ENCODE peak calls at places on chromosomes 2 and 18, in five cellular contexts. B is HEK293T; R is cardiac fibroblast; Z is activated naive CD8-positive, alpha-beta T cell treated with anti-CD3 and anti-CD28 coated beads, Interleukin-2, amount 50 U/mL, for 24 hours; U is left lung. N is an unnamed sample.

GRCh38 chr18:57154389-57154788 is 7.5 kb downstream of the BOD1L2 start:
- DNase-seq in B (no peak), R (no peak), Z (no peak), U (no peak), N (no peak)

GRCh38 chr2:99481941-99482340 is 7.9 kb downstream of the REV1 start:
- DNase-seq in B (peak; percentile 60), R (peak; percentile 14), Z (no peak), U (no peak), N (no peak)

GRCh38 chr2:241873081-241873802 is 3.7 kb downstream of the RTP5 start:
- DNase-seq in B (no peak), R (no peak), Z (no peak), U (no peak), N (no peak)

GRCh38 chr2:232568161-232568560 is 17.7 kb downstream of the EIF4E2 start:
- DNase-seq in B (no peak), R (peak; percentile 70), Z (no peak), U (no peak), N (no peak)

GRCh38 chr2:165610591-165611029 is 141.1 kb downstream of the CSRNP3 start:
- DNase-seq in B (peak; percentile 14), R (no peak), Z (no peak), U (no peak), N (no peak)

GRCh38 chr2:13480057-13480456 is 763.3 kb downstream of the TRIB2 start:
- DNase-seq in B (no peak), R (no peak), Z (no peak), U (no peak), N (no peak)

GRCh38 chr2:197205590-197206215 is 104.9 kb downstream of the ANKRD44 start:
- DNase-seq in B (no peak), R (no peak), Z (peak; percentile 58), U (no peak), N (no peak)

GRCh38 chr18:65788373-65788772 is 37.6 kb downstream of the CDH7 start:
- DNase-seq in B (peak; percentile 4), R (no peak), Z (no peak), U (no peak), N (peak; percentile 23)

GRCh38 chr2:150076281-150076680 is 411.2 kb downstream of the RND3 start:
- DNase-seq in B (no peak), R (peak; percentile 41), Z (no peak), U (no peak), N (no peak)

GRCh38 chr2:174959787-174960186 is 45.4 kb downstream of the CHN1 start:
- DNase-seq in B (no peak), R (peak; percentile 7), Z (no peak), U (no peak), N (peak; percentile 25)

GRCh38 chr18:21955757-21956652 is 213.4 kb upstream of the GATA6 start:
- DNase-seq in B (peak; percentile 86), R (peak; percentile 76), Z (peak; percentile 81), U (peak; percentile 73), N (peak; percentile 93)

GRCh38 chr2:200300650-200301314 is 5.7 kb upstream of the SPATS2L start:
- DNase-seq in B (no peak), R (peak; percentile 68), Z (no peak), U (no peak), N (no peak)

GRCh38 chr2:218826791-218827190 is 4.8 kb downstream of the PRKAG3 start:
- DNase-seq in B (no peak), R (no peak), Z (no peak), U (no peak), N (no peak)

GRCh38 chr2:162065767-162066166 is 8.2 kb downstream of the DPP4 start:
- DNase-seq in B (no peak), R (no peak), Z (no peak), U (no peak), N (no peak)

GRCh38 chr2:160871096-160871495 is 289.1 kb upstream of the TANK start:
- DNase-seq in B (no peak), R (peak; percentile 61), Z (no peak), U (no peak), N (no peak)

GRCh38 chr2:204608261-204608660 is 63.0 kb downstream of the PARD3B start:
- DNase-seq in B (no peak), R (peak; percentile 40), Z (no peak), U (peak; percentile 28), N (no peak)

GRCh38 chr2:86225581-86225980 is 26.3 kb downstream of the MRPL35 start:
- DNase-seq in B (no peak), R (peak; percentile 11), Z (peak; percentile 51), U (peak; percentile 45), N (no peak)

GRCh38 chr2:180571559-180571958 is 408.8 kb upstream of the UBE2E3 start:
- DNase-seq in B (no peak), R (peak; percentile 48), Z (no peak), U (no peak), N (no peak)

GRCh38 chr2:158828378-158829136 is 33.4 kb downstream of the DAPL1 start:
- DNase-seq in B (no peak), R (peak; percentile 67), Z (no peak), U (no peak), N (no peak)

GRCh38 chr2:5932556-5933469 is 240.6 kb downstream of the SOX11 start:
- DNase-seq in B (no peak), R (no peak), Z (no peak), U (no peak), N (no peak)

GRCh38 chr2:110702514-110702913 is 24.7 kb upstream of the BUB1 start:
- DNase-seq in B (no peak), R (no peak), Z (no peak), U (no peak), N (no peak)

GRCh38 chr2:178891265-178891958 is 84.2 kb upstream of the TTN start:
- DNase-seq in B (peak; percentile 60), R (peak; percentile 83), Z (peak; percentile 66), U (no peak), N (peak; percentile 60)

GRCh38 chr2:183037281-183037659 is 987 bp downstream of the NCKAP1 start:
- DNase-seq in B (no peak), R (peak; percentile 41), Z (no peak), U (no peak), N (no peak)

GRCh38 chr2:114935031-114935430 is 492.6 kb downstream of the DPP10 start:
- DNase-seq in B (no peak), R (no peak), Z (no peak), U (no peak), N (no peak)

GRCh38 chr2:241835605-241836004 is 23.1 kb downstream of the PDCD1 start:
- DNase-seq in B (no peak), R (no peak), Z (peak; percentile 9), U (no peak), N (no peak)

GRCh38 chr18:45168883-45169585 is 446.2 kb upstream of the SLC14A2 start:
- DNase-seq in B (no peak), R (peak; percentile 85), Z (no peak), U (no peak), N (no peak)

GRCh38 chr2:26222976-26223375 is 21.5 kb downstream of the HADHA start:
- DNase-seq in B (no peak), R (no peak), Z (no peak), U (no peak), N (no peak)

GRCh38 chr2:49714433-49714832 is 560.1 kb upstream of the FSHR start:
- DNase-seq in B (no peak), R (no peak), Z (no peak), U (no peak), N (no peak)

GRCh38 chr2:52594036-52594435 is 1173.6 kb upstream of the CHAC2 start:
- DNase-seq in B (no peak), R (no peak), Z (no peak), U (no peak), N (no peak)

GRCh38 chr2:232522014-232522854 is 2.0 kb downstream of the PRSS56 start:
- DNase-seq in B (peak; percentile 82), R (peak; percentile 35), Z (peak; percentile 82), U (no peak), N (peak; percentile 77)

GRCh38 chr2:43100883-43101662 is 125.3 kb downstream of the ZFP36L2 start:
- DNase-seq in B (no peak), R (peak; percentile 27), Z (no peak), U (no peak), N (peak; percentile 47)